ENCODE peak calls at places on chromosomes 7 and 10, in five cellular contexts. I, M, E, H and V are unnamed samples.
A peak's percentile ranks its signal among the peaks of the same experiment; 100 is the strongest.

GRCh38 chr7:27745064-27745583 is 5.2 kb downstream of the TAX1BP1 start:
- DNase-seq in I (peak; percentile 12), M (no peak), E (no peak), H (peak; percentile 52), V (no peak)

GRCh38 chr7:104196161-104196560 is 11.7 kb downstream of the ORC5 start:
- DNase-seq in I (no peak), M (no peak), E (no peak), H (no peak), V (no peak)

GRCh38 chr10:131745591-131745990 is 155.2 kb upstream of the PPP2R2D start:
- DNase-seq in I (no peak), M (no peak), E (no peak), H (no peak), V (no peak)

GRCh38 chr10:88525371-88526079 is 57.6 kb downstream of the RNLS start:
- DNase-seq in I (no peak), M (no peak), E (no peak), H (no peak), V (no peak)

GRCh38 chr10:31808258-31809218 is 120.1 kb downstream of the ARHGAP12 start:
- DNase-seq in I (peak; percentile 1), M (peak; percentile 0), E (peak; percentile 4), H (peak; percentile 51), V (peak; percentile 1)

GRCh38 chr7:131000389-131000788 is 266.4 kb upstream of the KLF14 start:
- DNase-seq in I (no peak), M (no peak), E (no peak), H (no peak), V (no peak)

GRCh38 chr7:137694405-137694804 is 152.4 kb downstream of the DGKI start:
- DNase-seq in I (no peak), M (no peak), E (no peak), H (no peak), V (no peak)

GRCh38 chr7:27671675-27672074 is 9.0 kb upstream of the HIBADH start:
- DNase-seq in I (no peak), M (no peak), E (no peak), H (no peak), V (no peak)

GRCh38 chr7:30116771-30117170 is 18.0 kb upstream of the MTURN start:
- DNase-seq in I (no peak), M (no peak), E (no peak), H (no peak), V (no peak)

GRCh38 chr10:97459111-97459510 is 13.1 kb downstream of the ZDHHC16 start:
- DNase-seq in I (no peak), M (no peak), E (no peak), H (no peak), V (no peak)

GRCh38 chr10:47146571-47146970 is 153.4 kb upstream of the GDF10 start:
- DNase-seq in I (no peak), M (no peak), E (no peak), H (no peak), V (no peak)

GRCh38 chr7:114502454-114503254 is 88.0 kb downstream of the FOXP2 start:
- DNase-seq in I (no peak), M (no peak), E (no peak), H (no peak), V (no peak)

GRCh38 chr7:153432056-153432455 is 620.1 kb upstream of the DPP6 start:
- DNase-seq in I (no peak), M (no peak), E (no peak), H (no peak), V (no peak)

GRCh38 chr7:36390199-36391090 is 783 bp downstream of the ANLN start:
- DNase-seq in I (peak; percentile 85), M (peak; percentile 39), E (peak; percentile 78), H (peak; percentile 74), V (peak; percentile 76)

GRCh38 chr10:75707080-75707840 is 275.8 kb downstream of the LRMDA start:
- DNase-seq in I (no peak), M (no peak), E (no peak), H (no peak), V (no peak)

GRCh38 chr7:142626420-142627035 is 122.7 kb upstream of the PRSS1 start:
- DNase-seq in I (peak; percentile 71), M (peak; percentile 58), E (peak; percentile 76), H (peak; percentile 51), V (peak; percentile 84)

GRCh38 chr10:43396928-43397624 is 11.9 kb downstream of the HNRNPF start:
- DNase-seq in I (peak; percentile 78), M (peak; percentile 73), E (peak; percentile 90), H (peak; percentile 88), V (peak; percentile 90)

GRCh38 chr7:6546852-6547251 is 4.4 kb downstream of the GRID2IP start:
- DNase-seq in I (no peak), M (no peak), E (no peak), H (no peak), V (no peak)

GRCh38 chr10:63720689-63721088 is 199.5 kb downstream of the REEP3 start:
- DNase-seq in I (no peak), M (no peak), E (no peak), H (no peak), V (no peak)

GRCh38 chr10:113071446-113071845 is 121.4 kb downstream of the TCF7L2 start:
- DNase-seq in I (no peak), M (no peak), E (no peak), H (no peak), V (no peak)

GRCh38 chr7:112743811-112744210 is 46.4 kb downstream of the TMEM168 start:
- DNase-seq in I (no peak), M (no peak), E (no peak), H (no peak), V (no peak)

GRCh38 chr10:49311562-49312236 is 12.7 kb downstream of the C10orf71 start:
- DNase-seq in I (no peak), M (no peak), E (no peak), H (no peak), V (no peak)

GRCh38 chr7:50711271-50712175 is 71.2 kb downstream of the GRB10 start:
- DNase-seq in I (no peak), M (no peak), E (no peak), H (no peak), V (no peak)

GRCh38 chr10:13117842-13118783 is 18.1 kb downstream of the OPTN start:
- DNase-seq in I (no peak), M (no peak), E (no peak), H (peak; percentile 84), V (no peak)

GRCh38 chr10:73095479-73096021 is 1.1 kb downstream of the P4HA1 start:
- DNase-seq in I (peak; percentile 62), M (peak; percentile 27), E (peak; percentile 58), H (peak; percentile 27), V (peak; percentile 52)

GRCh38 chr10:70352401-70353097 is 29.9 kb downstream of the LRRC20 start:
- DNase-seq in I (no peak), M (no peak), E (no peak), H (peak; percentile 23), V (no peak)

GRCh38 chr7:156823441-156823840 is 69.5 kb downstream of the LMBR1 start:
- DNase-seq in I (no peak), M (no peak), E (no peak), H (peak; percentile 81), V (no peak)

GRCh38 chr7:102146122-102146521 is 140.5 kb upstream of the SH2B2 start:
- DNase-seq in I (no peak), M (no peak), E (no peak), H (no peak), V (no peak)

GRCh38 chr7:123622660-123623386 is 21.2 kb downstream of the ASB15 start:
- DNase-seq in I (no peak), M (no peak), E (no peak), H (no peak), V (no peak)

GRCh38 chr10:99285846-99286245 is 43.3 kb upstream of the CNNM1 start:
- DNase-seq in I (no peak), M (no peak), E (no peak), H (no peak), V (no peak)

GRCh38 chr7:8260871-8261707 is 878 bp downstream of the ICA1 start:
- DNase-seq in I (no peak), M (no peak), E (peak; percentile 30), H (no peak), V (peak; percentile 38)

GRCh38 chr10:48670978-48671913 is 13.4 kb upstream of the WDFY4 start:
- DNase-seq in I (peak; percentile 64), M (no peak), E (peak; percentile 32), H (no peak), V (no peak)